ENCODE peak calls at places on chromosomes 13 and 19, in eight cellular contexts. One of them, this sample, is unnamed.

GRCh38 chr19:39449116-39449797 is 3.9 kb downstream of the SUPT5H start:
- DNase-seq in heart left ventricle: no peak
- DNase-seq in right atrium auricular region: no peak
- DNase-seq in thoracic aorta: no peak
- DNase-seq in GM06990: no peak
- DNase-seq in mesendoderm: no peak
- DNase-seq in HAP-1: no peak
- DNase-seq in fibroblast of lung: no peak
- DNase-seq in this sample: no peak

GRCh38 chr19:38656171-38656981 is 8.9 kb downstream of the ACTN4 start:
- DNase-seq in heart left ventricle: no peak
- DNase-seq in right atrium auricular region: no peak
- DNase-seq in thoracic aorta: no peak
- DNase-seq in GM06990: no peak
- DNase-seq in mesendoderm: no peak
- DNase-seq in HAP-1: no peak
- DNase-seq in fibroblast of lung: peak; percentile 62
- DNase-seq in this sample: no peak

GRCh38 chr13:60663788-60664187 is 266.8 kb downstream of the TDRD3 start:
- DNase-seq in heart left ventricle: no peak
- DNase-seq in right atrium auricular region: no peak
- DNase-seq in thoracic aorta: no peak
- DNase-seq in GM06990: no peak
- DNase-seq in mesendoderm: no peak
- DNase-seq in HAP-1: no peak
- DNase-seq in fibroblast of lung: no peak
- DNase-seq in this sample: no peak

GRCh38 chr19:30790048-30790680 is 418.0 kb downstream of the ZNF536 start:
- DNase-seq in heart left ventricle: no peak
- DNase-seq in right atrium auricular region: peak; percentile 34
- DNase-seq in thoracic aorta: no peak
- DNase-seq in GM06990: no peak
- DNase-seq in mesendoderm: no peak
- DNase-seq in HAP-1: no peak
- DNase-seq in fibroblast of lung: no peak
- DNase-seq in this sample: no peak

GRCh38 chr19:52142001-52142595 is 2.4 kb upstream of the ZNF616 start:
- DNase-seq in heart left ventricle: no peak
- DNase-seq in right atrium auricular region: no peak
- DNase-seq in thoracic aorta: no peak
- DNase-seq in GM06990: no peak
- DNase-seq in mesendoderm: no peak
- DNase-seq in HAP-1: no peak
- DNase-seq in fibroblast of lung: no peak
- DNase-seq in this sample: no peak

GRCh38 chr13:101660711-101661110 is 208.2 kb downstream of the ITGBL1 start:
- DNase-seq in heart left ventricle: no peak
- DNase-seq in right atrium auricular region: no peak
- DNase-seq in thoracic aorta: no peak
- DNase-seq in GM06990: no peak
- DNase-seq in mesendoderm: no peak
- DNase-seq in HAP-1: no peak
- DNase-seq in fibroblast of lung: no peak
- DNase-seq in this sample: no peak

GRCh38 chr13:86932935-86933334 is 738.2 kb upstream of the SLITRK5 start:
- DNase-seq in heart left ventricle: no peak
- DNase-seq in right atrium auricular region: no peak
- DNase-seq in thoracic aorta: no peak
- DNase-seq in GM06990: no peak
- DNase-seq in mesendoderm: peak; percentile 99
- DNase-seq in HAP-1: no peak
- DNase-seq in fibroblast of lung: peak; percentile 14
- DNase-seq in this sample: peak; percentile 20

GRCh38 chr13:30338331-30338851 is 31.0 kb upstream of the KATNAL1 start:
- DNase-seq in heart left ventricle: no peak
- DNase-seq in right atrium auricular region: no peak
- DNase-seq in thoracic aorta: no peak
- DNase-seq in GM06990: no peak
- DNase-seq in mesendoderm: no peak
- DNase-seq in HAP-1: no peak
- DNase-seq in fibroblast of lung: peak; percentile 74
- DNase-seq in this sample: no peak

GRCh38 chr13:20359335-20359734 is 127.2 kb upstream of the GJB6 start:
- DNase-seq in heart left ventricle: no peak
- DNase-seq in right atrium auricular region: no peak
- DNase-seq in thoracic aorta: no peak
- DNase-seq in GM06990: no peak
- DNase-seq in mesendoderm: no peak
- DNase-seq in HAP-1: no peak
- DNase-seq in fibroblast of lung: peak; percentile 100
- DNase-seq in this sample: no peak

DNA sequence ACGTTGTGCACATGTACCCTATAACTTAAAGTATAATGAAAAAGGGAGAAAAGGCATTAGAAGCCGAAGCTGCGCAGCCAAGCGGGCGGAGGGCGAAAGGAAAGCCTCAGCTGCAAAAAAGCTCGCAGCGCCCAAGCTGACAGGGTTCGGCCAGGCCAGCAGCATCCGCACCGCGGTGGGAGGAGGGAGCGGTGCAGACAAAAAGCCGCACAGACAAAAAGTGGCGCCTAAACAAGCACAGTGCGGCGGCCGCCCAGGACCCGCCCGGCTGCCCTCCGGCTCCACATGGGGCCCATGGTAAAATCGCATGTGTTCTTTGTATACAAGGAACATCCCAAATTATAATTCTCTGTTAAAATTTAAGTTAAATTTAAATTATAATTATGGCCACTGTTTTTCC is 42.4 kb downstream of the PSG3 start:
- DNase-seq in heart left ventricle: no peak
- DNase-seq in right atrium auricular region: no peak
- DNase-seq in thoracic aorta: no peak
- DNase-seq in GM06990: no peak
- DNase-seq in mesendoderm: no peak
- DNase-seq in HAP-1: no peak
- DNase-seq in fibroblast of lung: no peak
- DNase-seq in this sample: peak; percentile 10
- H3K27me3 ChIP-seq in heart left ventricle: peaks cover 13% of the 10 kb centered on the region
- H3K27me3 ChIP-seq in right atrium auricular region: no peaks in the 10 kb centered on the region
- H3K27me3 ChIP-seq in thoracic aorta: no peaks in the 10 kb centered on the region
- H3K27me3 ChIP-seq in GM06990: no peaks in the 10 kb centered on the region
- H3K27me3 ChIP-seq in mesendoderm: no peaks in the 10 kb centered on the region
- H3K27me3 ChIP-seq in HAP-1: no peaks in the 10 kb centered on the region
- H3K27me3 ChIP-seq in fibroblast of lung: peaks cover 11% of the 10 kb centered on the region
- H3K27me3 ChIP-seq in this sample: no peaks in the 10 kb centered on the region

GRCh38 chr19:53947624-53948023 is 15.1 kb upstream of the CACNG8 start:
- DNase-seq in heart left ventricle: no peak
- DNase-seq in right atrium auricular region: no peak
- DNase-seq in thoracic aorta: no peak
- DNase-seq in GM06990: no peak
- DNase-seq in mesendoderm: peak; percentile 88
- DNase-seq in HAP-1: peak; percentile 24
- DNase-seq in fibroblast of lung: no peak
- DNase-seq in this sample: peak; percentile 86
- H3K27me3 ChIP-seq in heart left ventricle: peaks cover 44% of the 10 kb centered on the region
- H3K27me3 ChIP-seq in right atrium auricular region: peaks cover 4% of the 10 kb centered on the region
- H3K27me3 ChIP-seq in thoracic aorta: no peaks in the 10 kb centered on the region
- H3K27me3 ChIP-seq in GM06990: no peaks in the 10 kb centered on the region
- H3K27me3 ChIP-seq in mesendoderm: no peaks in the 10 kb centered on the region
- H3K27me3 ChIP-seq in HAP-1: peaks cover 14% of the 10 kb centered on the region
- H3K27me3 ChIP-seq in fibroblast of lung: no peaks in the 10 kb centered on the region
- H3K27me3 ChIP-seq in this sample: peaks cover 5% of the 10 kb centered on the region

GRCh38 chr19:55086730-55087541 is 11.3 kb downstream of the EPS8L1 start:
- DNase-seq in heart left ventricle: peak; percentile 96
- DNase-seq in right atrium auricular region: peak; percentile 95
- DNase-seq in thoracic aorta: peak; percentile 82
- DNase-seq in GM06990: no peak
- DNase-seq in mesendoderm: peak; percentile 98
- DNase-seq in HAP-1: peak; percentile 47
- DNase-seq in fibroblast of lung: peak; percentile 89
- DNase-seq in this sample: peak; percentile 99

GRCh38 chr19:55085923-55086715 is 10.4 kb downstream of the EPS8L1 start:
- DNase-seq in heart left ventricle: no peak
- DNase-seq in right atrium auricular region: no peak
- DNase-seq in thoracic aorta: no peak
- DNase-seq in GM06990: no peak
- DNase-seq in mesendoderm: peak; percentile 41
- DNase-seq in HAP-1: no peak
- DNase-seq in fibroblast of lung: no peak
- DNase-seq in this sample: peak; percentile 83

GRCh38 chr19:55082023-55082851 is 6.6 kb downstream of the EPS8L1 start:
- DNase-seq in heart left ventricle: no peak
- DNase-seq in right atrium auricular region: no peak
- DNase-seq in thoracic aorta: no peak
- DNase-seq in GM06990: peak; percentile 73
- DNase-seq in mesendoderm: peak; percentile 74
- DNase-seq in HAP-1: peak; percentile 88
- DNase-seq in fibroblast of lung: peak; percentile 34
- DNase-seq in this sample: peak; percentile 94

GRCh38 chr19:55083004-55083850 is 7.6 kb downstream of the EPS8L1 start:
- DNase-seq in heart left ventricle: no peak
- DNase-seq in right atrium auricular region: no peak
- DNase-seq in thoracic aorta: no peak
- DNase-seq in GM06990: no peak
- DNase-seq in mesendoderm: peak; percentile 45
- DNase-seq in HAP-1: no peak
- DNase-seq in fibroblast of lung: no peak
- DNase-seq in this sample: peak; percentile 85

GRCh38 chr19:55084416-55084815 is 8.7 kb downstream of the EPS8L1 start:
- DNase-seq in heart left ventricle: no peak
- DNase-seq in right atrium auricular region: no peak
- DNase-seq in thoracic aorta: no peak
- DNase-seq in GM06990: no peak
- DNase-seq in mesendoderm: no peak
- DNase-seq in HAP-1: no peak
- DNase-seq in fibroblast of lung: no peak
- DNase-seq in this sample: peak; percentile 47
- H3K27me3 ChIP-seq in heart left ventricle: peaks cover 82% of the 10 kb centered on the region
- H3K27me3 ChIP-seq in right atrium auricular region: peaks cover 20% of the 10 kb centered on the region
- H3K27me3 ChIP-seq in thoracic aorta: peaks cover 15% of the 10 kb centered on the region
- H3K27me3 ChIP-seq in GM06990: no peaks in the 10 kb centered on the region
- H3K27me3 ChIP-seq in mesendoderm: no peaks in the 10 kb centered on the region
- H3K27me3 ChIP-seq in HAP-1: no peaks in the 10 kb centered on the region
- H3K27me3 ChIP-seq in fibroblast of lung: peaks cover 31% of the 10 kb centered on the region
- H3K27me3 ChIP-seq in this sample: peaks cover 60% of the 10 kb centered on the region

DNA sequence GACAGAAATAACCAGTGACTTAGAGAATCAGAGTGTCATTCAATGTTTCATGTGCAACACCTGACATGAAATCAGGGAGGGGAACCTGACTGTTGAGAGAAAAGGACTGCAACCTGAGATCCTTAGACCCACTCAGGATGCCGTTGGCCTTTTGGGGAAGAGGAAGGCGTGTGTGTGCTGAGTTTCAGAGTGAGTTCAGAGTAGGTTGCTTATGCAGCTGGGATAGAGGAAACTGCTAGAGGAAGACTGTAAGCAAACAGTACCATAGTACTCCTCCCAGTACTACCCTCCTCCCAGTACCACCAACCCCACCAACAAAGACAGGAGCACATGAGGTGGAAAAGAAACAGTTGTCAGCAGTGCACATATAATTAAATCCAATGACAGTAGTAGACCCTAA is 63.7 kb downstream of the KL start:
- DNase-seq in heart left ventricle: no peak
- DNase-seq in right atrium auricular region: no peak
- DNase-seq in thoracic aorta: no peak
- DNase-seq in GM06990: no peak
- DNase-seq in mesendoderm: no peak
- DNase-seq in HAP-1: no peak
- DNase-seq in fibroblast of lung: no peak
- DNase-seq in this sample: no peak
- H3K27me3 ChIP-seq in heart left ventricle: no peaks in the 10 kb centered on the region
- H3K27me3 ChIP-seq in right atrium auricular region: no peaks in the 10 kb centered on the region
- H3K27me3 ChIP-seq in thoracic aorta: no peaks in the 10 kb centered on the region
- H3K27me3 ChIP-seq in GM06990: no peaks in the 10 kb centered on the region
- H3K27me3 ChIP-seq in mesendoderm: no peaks in the 10 kb centered on the region
- H3K27me3 ChIP-seq in HAP-1: no peaks in the 10 kb centered on the region
- H3K27me3 ChIP-seq in fibroblast of lung: no peaks in the 10 kb centered on the region
- H3K27me3 ChIP-seq in this sample: no peaks in the 10 kb centered on the region

GRCh38 chr13:112343591-112343990 is 32.6 kb upstream of the SPACA7 start:
- DNase-seq in heart left ventricle: no peak
- DNase-seq in right atrium auricular region: no peak
- DNase-seq in thoracic aorta: no peak
- DNase-seq in GM06990: no peak
- DNase-seq in mesendoderm: no peak
- DNase-seq in HAP-1: no peak
- DNase-seq in fibroblast of lung: no peak
- DNase-seq in this sample: no peak

GRCh38 chr13:112345826-112346172 is 30.4 kb upstream of the SPACA7 start:
- DNase-seq in heart left ventricle: no peak
- DNase-seq in right atrium auricular region: no peak
- DNase-seq in thoracic aorta: no peak
- DNase-seq in GM06990: no peak
- DNase-seq in mesendoderm: no peak
- DNase-seq in HAP-1: no peak
- DNase-seq in fibroblast of lung: no peak
- DNase-seq in this sample: no peak

GRCh38 chr13:112341446-112341845 is 34.7 kb upstream of the SPACA7 start:
- DNase-seq in heart left ventricle: no peak
- DNase-seq in right atrium auricular region: no peak
- DNase-seq in thoracic aorta: no peak
- DNase-seq in GM06990: no peak
- DNase-seq in mesendoderm: no peak
- DNase-seq in HAP-1: no peak
- DNase-seq in fibroblast of lung: no peak
- DNase-seq in this sample: no peak

GRCh38 chr13:112342841-112343361 is 33.3 kb upstream of the SPACA7 start:
- DNase-seq in heart left ventricle: no peak
- DNase-seq in right atrium auricular region: no peak
- DNase-seq in thoracic aorta: no peak
- DNase-seq in GM06990: no peak
- DNase-seq in mesendoderm: no peak
- DNase-seq in HAP-1: no peak
- DNase-seq in fibroblast of lung: no peak
- DNase-seq in this sample: no peak

GRCh38 chr13:112341976-112342735 is 34.0 kb upstream of the SPACA7 start:
- DNase-seq in heart left ventricle: no peak
- DNase-seq in right atrium auricular region: no peak
- DNase-seq in thoracic aorta: no peak
- DNase-seq in GM06990: no peak
- DNase-seq in mesendoderm: no peak
- DNase-seq in HAP-1: no peak
- DNase-seq in fibroblast of lung: no peak
- DNase-seq in this sample: no peak
- H3K27me3 ChIP-seq in heart left ventricle: peaks cover 22% of the 10 kb centered on the region
- H3K27me3 ChIP-seq in right atrium auricular region: no peaks in the 10 kb centered on the region
- H3K27me3 ChIP-seq in thoracic aorta: no peaks in the 10 kb centered on the region
- H3K27me3 ChIP-seq in GM06990: no peaks in the 10 kb centered on the region
- H3K27me3 ChIP-seq in mesendoderm: peaks cover 2% of the 10 kb centered on the region
- H3K27me3 ChIP-seq in HAP-1: peaks cover 16% of the 10 kb centered on the region
- H3K27me3 ChIP-seq in fibroblast of lung: no peaks in the 10 kb centered on the region
- H3K27me3 ChIP-seq in this sample: peaks cover 2% of the 10 kb centered on the region

DNA sequence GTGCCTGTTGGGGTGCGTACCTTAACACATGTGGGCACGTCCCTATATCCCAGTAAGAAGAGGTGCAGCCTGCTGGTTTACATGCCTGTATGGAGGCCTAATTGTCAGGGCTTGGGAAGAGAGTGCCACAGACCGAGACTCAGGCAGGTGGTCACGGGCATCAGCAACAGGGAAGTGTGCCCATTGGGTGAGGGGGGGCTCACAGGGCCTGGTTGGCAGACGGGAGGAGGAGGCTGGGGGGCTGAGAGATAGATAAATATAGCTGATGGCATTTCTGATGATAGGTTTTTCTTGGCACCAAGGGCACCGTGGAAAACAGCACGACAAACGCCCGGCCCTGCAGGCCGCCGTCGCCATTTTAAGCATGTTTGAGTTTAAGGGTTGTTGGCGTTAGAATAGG is 37.6 kb downstream of the NFIX start:
- DNase-seq in heart left ventricle: no peak
- DNase-seq in right atrium auricular region: no peak
- DNase-seq in thoracic aorta: no peak
- DNase-seq in GM06990: no peak
- DNase-seq in mesendoderm: no peak
- DNase-seq in HAP-1: no peak
- DNase-seq in fibroblast of lung: no peak
- DNase-seq in this sample: no peak
- H3K27me3 ChIP-seq in heart left ventricle: no peaks in the 10 kb centered on the region
- H3K27me3 ChIP-seq in right atrium auricular region: no peaks in the 10 kb centered on the region
- H3K27me3 ChIP-seq in thoracic aorta: no peaks in the 10 kb centered on the region
- H3K27me3 ChIP-seq in GM06990: no peaks in the 10 kb centered on the region
- H3K27me3 ChIP-seq in mesendoderm: peaks cover 21% of the 10 kb centered on the region
- H3K27me3 ChIP-seq in HAP-1: no peaks in the 10 kb centered on the region
- H3K27me3 ChIP-seq in fibroblast of lung: no peaks in the 10 kb centered on the region
- H3K27me3 ChIP-seq in this sample: peaks cover 41% of the 10 kb centered on the region